ENCODE peak calls at places on chromosomes 11 and 22, in eight cellular contexts. J, R, F, S, G, E, T and Y are unnamed samples.
A peak's percentile ranks its signal among the peaks of the same experiment; 100 is the strongest.

GRCh38 chr11:118074785-118075184 is 2.1 kb upstream of the TMPRSS4 start:
- DNase-seq in F (no peak), S (no peak), G (peak; percentile 68), E (no peak), T (no peak), R (peak; percentile 88), J (no peak), Y (peak; percentile 18)

GRCh38 chr22:35394011-35394312 is 6.0 kb upstream of the MCM5 start:
- DNase-seq in T (no peak), E (no peak), G (no peak), S (no peak), R (no peak), F (no peak), J (no peak), Y (no peak)

GRCh38 chr11:20203836-20204235 is 43.6 kb upstream of the DBX1 start:
- DNase-seq in E (no peak), F (no peak), T (no peak), R (no peak), G (no peak), J (no peak), S (peak; percentile 59), Y (no peak)

GRCh38 chr11:123578778-123579481 is 75.5 kb downstream of the SCN3B start:
- DNase-seq in E (no peak), J (no peak), S (no peak), F (no peak), R (no peak), T (no peak), G (no peak), Y (no peak)

GRCh38 chr11:8329336-8329735 is 65.7 kb upstream of the LMO1 start:
- DNase-seq in G (no peak), J (no peak), T (no peak), R (no peak), E (no peak), F (no peak), S (no peak), Y (no peak)

GRCh38 chr11:20261526-20261925 is 101.3 kb upstream of the DBX1 start:
- DNase-seq in F (no peak), J (no peak), S (no peak), E (no peak), G (no peak), R (no peak), T (no peak), Y (peak; percentile 15)

GRCh38 chr11:34044664-34045485 is 6.7 kb upstream of the CAPRIN1 start:
- DNase-seq in J (no peak), T (peak; percentile 91), S (peak; percentile 91), E (no peak), R (peak; percentile 84), F (no peak), G (no peak), Y (peak; percentile 89)

GRCh38 chr22:38868886-38869381 is 3.1 kb downstream of the CBX6 start:
- DNase-seq in T (peak; percentile 93), S (peak; percentile 77), F (peak; percentile 72), E (no peak), G (peak; percentile 81), R (no peak), J (peak; percentile 76), Y (peak; percentile 70)

GRCh38 chr11:116700586-116701220 is 72.1 kb downstream of the BUD13 start:
- DNase-seq in G (no peak), R (no peak), E (no peak), J (no peak), F (no peak), S (no peak), T (no peak), Y (no peak)

GRCh38 chr11:66454828-66455227 is 11.9 kb upstream of the PELI3 start:
- DNase-seq in G (no peak), T (no peak), E (no peak), R (no peak), S (no peak), F (no peak), J (no peak), Y (no peak)

GRCh38 chr11:66454253-66454652 is 12.5 kb upstream of the PELI3 start:
- DNase-seq in S (no peak), T (no peak), J (no peak), F (no peak), R (peak; percentile 71), G (no peak), E (no peak), Y (no peak)

GRCh38 chr11:66448523-66448922 is 9.9 kb upstream of the MRPL11 start:
- DNase-seq in S (no peak), T (no peak), F (no peak), G (no peak), R (no peak), E (no peak), J (no peak), Y (no peak)

GRCh38 chr11:66451663-66452062 is 13.0 kb upstream of the MRPL11 start:
- DNase-seq in S (no peak), R (no peak), G (no peak), E (no peak), F (no peak), T (no peak), J (no peak), Y (no peak)

GRCh38 chr11:66450610-66451009 is 12.0 kb upstream of the MRPL11 start:
- DNase-seq in J (no peak), T (no peak), R (no peak), E (no peak), S (no peak), G (no peak), F (no peak), Y (no peak)
- H3K27me3 ChIP-seq in J (no peaks in the 10 kb centered on the region), T (peaks cover 10% of the 10 kb centered on the region), R (no peaks in the 10 kb centered on the region), E (no peaks in the 10 kb centered on the region), S (peaks cover 13% of the 10 kb centered on the region), G (no peaks in the 10 kb centered on the region), F (no peaks in the 10 kb centered on the region), Y (no peaks in the 10 kb centered on the region)

GRCh38 chr22:23709107-23709506 is 18.3 kb downstream of the RGL4 start:
- DNase-seq in F (no peak), S (no peak), E (no peak), G (no peak), T (peak; percentile 21), J (no peak), R (no peak), Y (no peak)

GRCh38 chr22:23713696-23714595 is 23.1 kb downstream of the RGL4 start:
- DNase-seq in T (no peak), G (no peak), J (no peak), F (no peak), E (no peak), R (no peak), S (no peak), Y (no peak)

GRCh38 chr22:23715811-23716355 is 25.1 kb downstream of the RGL4 start:
- DNase-seq in R (no peak), T (no peak), F (no peak), J (no peak), E (no peak), G (no peak), S (peak; percentile 21), Y (no peak)

GRCh38 chr22:23714596-23715588 is 24.1 kb downstream of the RGL4 start:
- DNase-seq in J (no peak), T (no peak), R (peak; percentile 31), E (no peak), G (no peak), F (no peak), S (peak; percentile 47), Y (no peak)

GRCh38 chr22:23712256-23712655 is 21.4 kb downstream of the RGL4 start:
- DNase-seq in G (no peak), J (no peak), E (no peak), R (no peak), T (no peak), F (no peak), S (no peak), Y (no peak)
- H3K36me3 ChIP-seq in G (no peaks in the 10 kb centered on the region), J (peaks cover 47% of the 10 kb centered on the region), E (peaks cover 80% of the 10 kb centered on the region), R (peaks cover 73% of the 10 kb centered on the region), T (peaks cover 61% of the 10 kb centered on the region), F (peaks cover 64% of the 10 kb centered on the region), S (peaks cover 70% of the 10 kb centered on the region), Y (peaks cover 20% of the 10 kb centered on the region)

GRCh38 chr11:71272161-71272560 is 19.8 kb upstream of the SHANK2 start:
- DNase-seq in E (no peak), F (no peak), R (no peak), G (peak; percentile 10), S (no peak), J (no peak), T (no peak), Y (no peak)
- H3K4me3 ChIP-seq in E (no peak overlapping the region), F (no peak overlapping the region), R (no peak overlapping the region), G (no peak overlapping the region), S (no peak overlapping the region), J (no peak overlapping the region), T (no peak overlapping the region), Y (no peak overlapping the region)

GRCh38 chr22:22125028-22125578 is 119.5 kb upstream of the VPREB1 start:
- DNase-seq in E (no peak), T (no peak), G (no peak), J (no peak), R (no peak), F (no peak), S (no peak), Y (no peak)
- H3K27me3 ChIP-seq in E (no peaks in the 10 kb centered on the region), T (peaks cover 20% of the 10 kb centered on the region), G (no peaks in the 10 kb centered on the region), J (no peaks in the 10 kb centered on the region), R (no peaks in the 10 kb centered on the region), F (peaks cover 5% of the 10 kb centered on the region), S (peaks cover 31% of the 10 kb centered on the region), Y (no peaks in the 10 kb centered on the region)

GRCh38 chr22:50575426-50575941 is 2.7 kb downstream of the CPT1B start:
- DNase-seq in F (no peak), T (no peak), G (no peak), S (no peak), J (no peak), E (no peak), R (no peak), Y (no peak)

GRCh38 chr22:50572965-50573364 is 5.3 kb downstream of the CPT1B start:
- DNase-seq in T (no peak), G (no peak), E (no peak), S (no peak), J (no peak), R (no peak), F (no peak), Y (no peak)

GRCh38 chr22:50576070-50576469 is 2.2 kb downstream of the CPT1B start:
- DNase-seq in J (no peak), G (no peak), F (no peak), E (no peak), T (peak; percentile 9), R (no peak), S (peak; percentile 79), Y (peak; percentile 10)

GRCh38 chr22:50573491-50574382 is 4.5 kb downstream of the CPT1B start:
- DNase-seq in S (no peak), F (no peak), J (no peak), T (no peak), E (no peak), G (no peak), R (no peak), Y (no peak)

DNA sequence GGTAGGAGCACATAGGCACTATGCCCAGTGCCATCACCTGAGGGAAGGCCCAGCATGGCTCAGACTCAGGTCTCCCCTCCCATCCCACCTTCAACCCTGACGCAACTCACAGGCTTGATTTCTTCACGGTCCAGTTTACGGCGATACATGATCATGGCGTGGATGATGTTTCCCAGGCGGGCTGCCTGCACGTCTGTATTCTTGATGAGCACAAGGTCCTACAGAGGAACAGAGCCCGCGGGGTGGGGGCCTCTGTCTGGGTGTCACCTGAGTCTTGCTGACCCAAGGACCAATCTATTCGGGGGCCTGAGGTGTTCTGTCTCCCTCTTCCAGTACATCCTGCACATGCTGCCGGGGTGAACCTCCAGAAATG is 3.9 kb downstream of the CPT1B start:
- DNase-seq in E (no peak), S (no peak), T (no peak), J (no peak), F (no peak), G (no peak), R (no peak), Y (no peak)
- H3K36me3 ChIP-seq in E (peaks cover 74% of the 10 kb centered on the region), S (no peaks in the 10 kb centered on the region), T (peaks cover 15% of the 10 kb centered on the region), J (peaks cover 66% of the 10 kb centered on the region), F (peaks cover 32% of the 10 kb centered on the region), G (no peaks in the 10 kb centered on the region), R (peaks cover 20% of the 10 kb centered on the region), Y (no peaks in the 10 kb centered on the region)

GRCh38 chr22:20979940-20980453 is 2.1 kb upstream of the LZTR1 start:
- DNase-seq in F (no peak), J (no peak), R (no peak), T (no peak), S (no peak), G (no peak), E (no peak), Y (no peak)
- H3K4me3 ChIP-seq in F (no peak overlapping the region), J (peak overlapping the region; percentile 35), R (no peak overlapping the region), T (no peak overlapping the region), S (no peak overlapping the region), G (no peak overlapping the region), E (no peak overlapping the region), Y (no peak overlapping the region)